ENCODE peak calls at places on chromosomes 6 and 20, in nine cellular contexts. I is T-cell; F is fibroblast of the aortic adventitia; A is activated T-helper 1 cell treated with Interleukin-2 at 50 U/mL for 16 hours; Y is activated CD8-positive, alpha-beta memory T cell treated with anti-CD3 and anti-CD28 coated beads for 24 hours; H is ecto neural progenitor cell; S is NCI-H2081 treated with DMSO at 0.1 percent for 48 hours; G is stimulated activated CD8-positive, alpha-beta memory T cell treated with anti-CD3 and anti-CD28 coated beads, Interleukin-7, amount 100 ng/mL, for 1 hour; B is stimulated activated CD4-positive, alpha-beta T cell treated with anti-CD3 and anti-CD28 coated beads, TNF-alpha, amount 100 ng/mL, for 1 hour. C is an unnamed sample.
A peak's percentile ranks its signal among the peaks of the same experiment; 100 is the strongest.

GRCh38 chr20:35831029-35831428 is 59.2 kb downstream of the PHF20 start:
- DNase-seq in H (no peak), F (peak; percentile 62), B (no peak), S (no peak), I (no peak), G (no peak), Y (no peak), A (no peak), C (no peak)

GRCh38 chr20:22389836-22390542 is 194.4 kb downstream of the FOXA2 start:
- DNase-seq in Y (no peak), I (no peak), A (no peak), S (peak; percentile 62), G (no peak), F (peak; percentile 59), B (no peak), H (no peak), C (no peak)

GRCh38 chr6:66926060-66926459 is 1219.0 kb upstream of the EYS start:
- DNase-seq in Y (no peak), A (no peak), S (no peak), B (no peak), I (no peak), F (peak; percentile 49), H (no peak), G (no peak), C (no peak)

GRCh38 chr20:17652411-17652810 is 29.6 kb downstream of the RRBP1 start:
- DNase-seq in G (no peak), F (no peak), S (no peak), Y (no peak), I (no peak), H (no peak), B (no peak), A (no peak), C (no peak)

GRCh38 chr20:45372646-45373352 is 5.3 kb downstream of the TP53TG5 start:
- DNase-seq in H (peak; percentile 61), Y (no peak), G (no peak), S (no peak), I (no peak), F (no peak), B (no peak), A (no peak), C (peak; percentile 89)

GRCh38 chr20:57008217-57008616 is 258.2 kb downstream of the BMP7 start:
- DNase-seq in I (no peak), A (no peak), Y (no peak), H (no peak), F (no peak), B (no peak), G (no peak), S (no peak), C (no peak)

GRCh38 chr20:62350098-62350628 is 16.9 kb downstream of the LAMA5 start:
- DNase-seq in A (no peak), F (no peak), I (no peak), H (no peak), Y (no peak), G (no peak), S (no peak), B (no peak), C (no peak)

GRCh38 chr6:167993831-167994230 is 3.6 kb upstream of the KIF25 start:
- DNase-seq in B (no peak), H (no peak), A (no peak), F (no peak), G (no peak), S (no peak), I (no peak), Y (no peak), C (peak; percentile 70)

GRCh38 chr6:40482532-40482931 is 104.6 kb downstream of the LRFN2 start:
- DNase-seq in B (no peak), A (no peak), Y (no peak), H (peak; percentile 53), F (no peak), G (no peak), S (no peak), I (no peak), C (no peak)

GRCh38 chr6:2731281-2731909 is 19.3 kb downstream of the MYLK4 start:
- DNase-seq in A (no peak), F (no peak), B (no peak), S (no peak), H (no peak), Y (no peak), I (no peak), G (no peak), C (no peak)

GRCh38 chr20:5652626-5653573 is 97.3 kb upstream of the SHLD1 start:
- DNase-seq in A (no peak), F (peak; percentile 66), I (no peak), S (no peak), H (no peak), B (no peak), G (no peak), Y (no peak), C (no peak)

GRCh38 chr6:55794136-55794812 is 81.1 kb downstream of the BMP5 start:
- DNase-seq in I (no peak), Y (no peak), A (no peak), F (peak; percentile 55), B (no peak), G (no peak), S (no peak), H (no peak), C (no peak)

GRCh38 chr6:90468080-90468479 is 118.8 kb downstream of the MAP3K7 start:
- DNase-seq in H (no peak), B (no peak), A (no peak), Y (peak; percentile 75), S (no peak), F (no peak), I (no peak), G (no peak), C (no peak)

GRCh38 chr6:81450180-81450579 is 302.3 kb downstream of the TENT5A start:
- DNase-seq in S (no peak), I (no peak), H (no peak), G (no peak), Y (no peak), F (peak; percentile 59), B (no peak), A (no peak), C (no peak)

GRCh38 chr6:24760210-24760609 is 14.5 kb upstream of the GMNN start:
- DNase-seq in S (no peak), A (no peak), H (no peak), Y (no peak), G (no peak), F (no peak), I (no peak), B (no peak), C (no peak)

GRCh38 chr6:82264824-82265223 is 17.3 kb upstream of the IBTK start:
- DNase-seq in Y (no peak), F (no peak), H (no peak), A (no peak), S (no peak), I (no peak), G (no peak), B (no peak), C (no peak)

GRCh38 chr6:136846046-136846445 is 23.7 kb downstream of the PEX7 start:
- DNase-seq in F (peak; percentile 82), B (no peak), I (no peak), H (no peak), A (no peak), S (no peak), Y (no peak), G (no peak), C (no peak)

GRCh38 chr20:54680872-54681297 is 205.5 kb downstream of the DOK5 start:
- DNase-seq in Y (no peak), S (no peak), A (no peak), I (no peak), F (peak; percentile 57), G (no peak), B (no peak), H (peak; percentile 61), C (peak; percentile 53)

GRCh38 chr6:72689107-72689954 is 67.5 kb downstream of the KCNQ5 start:
- DNase-seq in F (peak; percentile 9), S (no peak), H (no peak), B (no peak), G (no peak), A (no peak), I (no peak), Y (no peak), C (no peak)

GRCh38 chr6:44367686-44368085 is 19.8 kb upstream of the CDC5L start:
- DNase-seq in G (no peak), A (no peak), Y (no peak), B (no peak), F (no peak), I (no peak), H (no peak), S (no peak), C (no peak)

GRCh38 chr6:112116215-112116614 is 28.8 kb downstream of the FAM229B start:
- DNase-seq in S (no peak), H (no peak), A (no peak), I (no peak), Y (no peak), F (no peak), B (no peak), G (no peak), C (no peak)

GRCh38 chr6:170173416-170173990 is 117.4 kb downstream of the DLL1 start:
- DNase-seq in B (no peak), H (peak; percentile 39), G (no peak), A (no peak), F (no peak), Y (peak; percentile 41), S (no peak), I (no peak), C (no peak)

GRCh38 chr6:23656826-23657225 is 469.2 kb upstream of the NRSN1 start:
- DNase-seq in G (no peak), Y (no peak), F (no peak), S (no peak), I (no peak), B (no peak), A (no peak), H (no peak), C (no peak)